ENCODE peak calls at places on chromosomes 2 and 18, in six cellular contexts. P is HFFc6; B is GDM1; F is activated naive CD8-positive, alpha-beta T cell treated with anti-CD3 and anti-CD28 coated beads, Interleukin-2, amount 50 U/mL, for 24 hours; R is kidney epithelial cell; Y is AG09309. N is an unnamed sample.
A peak's percentile ranks its signal among the peaks of the same experiment; 100 is the strongest.

GRCh38 chr18:58231930-58232329 is 187.9 kb downstream of the NEDD4L start:
- DNase-seq in P (no peak), B (no peak), F (no peak), R (no peak), Y (no peak), N (no peak)

GRCh38 chr2:120239488-120240287 is 13.0 kb upstream of the RALB start:
- DNase-seq in P (peak; percentile 82), B (no peak), F (no peak), R (no peak), Y (peak; percentile 57), N (peak; percentile 83)

GRCh38 chr2:46020416-46020815 is 276.8 kb upstream of the EPAS1 start:
- DNase-seq in P (peak; percentile 33), B (no peak), F (no peak), R (no peak), Y (no peak), N (no peak)

GRCh38 chr18:26479686-26480079 is 68.7 kb downstream of the KCTD1 start:
- DNase-seq in P (no peak), B (no peak), F (no peak), R (no peak), Y (peak; percentile 46), N (no peak)

GRCh38 chr2:83782122-83782521 is 677.0 kb downstream of the SUCLG1 start:
- DNase-seq in P (no peak), B (no peak), F (no peak), R (no peak), Y (no peak), N (no peak)

GRCh38 chr18:48157956-48158355 is 227.5 kb upstream of the SMAD2 start:
- DNase-seq in P (no peak), B (no peak), F (no peak), R (no peak), Y (no peak), N (no peak)

GRCh38 chr2:170701011-170701410 is 14.1 kb upstream of the SP5 start:
- DNase-seq in P (no peak), B (no peak), F (no peak), R (no peak), Y (no peak), N (no peak)

GRCh38 chr2:126761256-126761980 is 105.5 kb downstream of the GYPC start:
- DNase-seq in P (no peak), B (no peak), F (no peak), R (no peak), Y (no peak), N (no peak)

GRCh38 chr18:8177330-8178016 is 431.8 kb upstream of the RAB12 start:
- DNase-seq in P (no peak), B (no peak), F (no peak), R (no peak), Y (no peak), N (no peak)

GRCh38 chr2:64166637-64167420 is 22.6 kb upstream of the PELI1 start:
- DNase-seq in P (no peak), B (no peak), F (no peak), R (no peak), Y (no peak), N (no peak)

GRCh38 chr2:147223119-147223518 is 621.7 kb upstream of the ACVR2A start:
- DNase-seq in P (no peak), B (no peak), F (no peak), R (no peak), Y (no peak), N (no peak)

GRCh38 chr2:240358080-240358479 is 77.4 kb upstream of the GPC1 start:
- DNase-seq in P (no peak), B (no peak), F (no peak), R (no peak), Y (no peak), N (no peak)

GRCh38 chr18:363327-364115 is 95.7 kb upstream of the THOC1 start:
- DNase-seq in P (peak; percentile 44), B (no peak), F (no peak), R (no peak), Y (peak; percentile 91), N (no peak)

N was measured in AG08396.